ENCODE peak calls at places on chromosomes 12 and 14, in seven cellular contexts. A is tibial nerve, T is A549, U is GM12878, H is transverse colon, C is upper lobe of left lung, I is sigmoid colon. B is an unnamed sample.

GRCh38 chr14:21675566-21675965 is 1.9 kb upstream of the OR4E1 start:
- DNase-seq in A (no peak), T (no peak), U (no peak), H (no peak), C (no peak), I (no peak), B (no peak)

GRCh38 chr12:3061858-3062215 is 15.3 kb upstream of the TSPAN9 start:
- DNase-seq in A (no peak), T (no peak), U (no peak), H (no peak), C (no peak), I (no peak), B (no peak)

GRCh38 chr14:70822706-70823185 is 13.4 kb upstream of the MAP3K9 start:
- DNase-seq in A (no peak), T (peak; percentile 33), U (no peak), H (peak; percentile 48), C (peak; percentile 87), I (no peak), B (peak; percentile 24)

GRCh38 chr12:127306604-127307215 is 960.3 kb upstream of the TMEM132C start:
- DNase-seq in A (no peak), T (no peak), U (no peak), H (no peak), C (no peak), I (no peak), B (no peak)

GRCh38 chr14:20760950-20761349 is 7.3 kb upstream of the EDDM3B start:
- DNase-seq in A (no peak), T (no peak), U (no peak), H (no peak), C (no peak), I (no peak), B (no peak)

GRCh38 chr12:90829044-90829443 is 125.9 kb downstream of the CCER1 start:
- DNase-seq in A (no peak), T (no peak), U (no peak), H (no peak), C (no peak), I (no peak), B (no peak)

GRCh38 chr14:60317609-60318008 is 68.6 kb downstream of the PPM1A start:
- DNase-seq in A (no peak), T (no peak), U (no peak), H (no peak), C (no peak), I (no peak), B (no peak)

GRCh38 chr12:103114296-103115055 is 157.0 kb downstream of the ASCL1 start:
- DNase-seq in A (no peak), T (no peak), U (peak; percentile 95), H (no peak), C (no peak), I (no peak), B (no peak)

GRCh38 chr14:54342806-54343205 is 54.0 kb upstream of the CDKN3 start:
- DNase-seq in A (no peak), T (no peak), U (no peak), H (no peak), C (no peak), I (no peak), B (no peak)

GRCh38 chr12:93825501-93825888 is 148.3 kb downstream of the CRADD start:
- DNase-seq in A (no peak), T (no peak), U (no peak), H (no peak), C (no peak), I (no peak), B (no peak)

GRCh38 chr12:1859643-1860042 is 39.3 kb downstream of the LRTM2 start:
- DNase-seq in A (no peak), T (peak; percentile 16), U (no peak), H (no peak), C (no peak), I (no peak), B (no peak)

GRCh38 chr14:25120261-25120660 is 70.3 kb upstream of the STXBP6 start:
- DNase-seq in A (no peak), T (no peak), U (no peak), H (no peak), C (no peak), I (no peak), B (no peak)

GRCh38 chr12:54199034-54199433 is 10.2 kb upstream of the SMUG1 start:
- DNase-seq in A (no peak), T (no peak), U (no peak), H (no peak), C (no peak), I (no peak), B (no peak)

GRCh38 chr12:54197037-54197909 is 8.5 kb upstream of the SMUG1 start:
- DNase-seq in A (no peak), T (no peak), U (no peak), H (no peak), C (no peak), I (no peak), B (no peak)

GRCh38 chr12:54204316-54204715 is 15.5 kb upstream of the SMUG1 start:
- DNase-seq in A (no peak), T (no peak), U (no peak), H (no peak), C (no peak), I (no peak), B (no peak)

GRCh38 chr12:54200412-54200811 is 11.6 kb upstream of the SMUG1 start:
- DNase-seq in A (no peak), T (no peak), U (no peak), H (no peak), C (no peak), I (no peak), B (no peak)

GRCh38 chr12:54201001-54201794 is 12.4 kb upstream of the SMUG1 start:
- DNase-seq in A (peak; percentile 42), T (peak; percentile 82), U (no peak), H (peak; percentile 68), C (no peak), I (peak; percentile 77), B (peak; percentile 68)
- TF ChIP-seq EP300 in A (no peak), T (no peak), U (no peak), H (no peak), C (no peak), I (no peak), B (no peak)

GRCh38 chr12:100573168-100573498 is 351 bp upstream of the GAS2L3 start:
- DNase-seq in A (no peak), T (no peak), U (no peak), H (no peak), C (no peak), I (no peak), B (no peak)

GRCh38 chr12:100578923-100579322 is 5.4 kb downstream of the GAS2L3 start:
- DNase-seq in A (no peak), T (no peak), U (no peak), H (no peak), C (no peak), I (no peak), B (no peak)

GRCh38 chr12:100574262-100575074 is 984 bp downstream of the GAS2L3 start:
- DNase-seq in A (no peak), T (peak; percentile 10), U (no peak), H (no peak), C (no peak), I (no peak), B (no peak)

GRCh38 chr12:100573499-100574261 is at the start of gene GAS2L3:
- DNase-seq in A (peak; percentile 89), T (peak; percentile 86), U (no peak), H (peak; percentile 91), C (peak; percentile 98), I (peak; percentile 92), B (peak; percentile 87)

DNA sequence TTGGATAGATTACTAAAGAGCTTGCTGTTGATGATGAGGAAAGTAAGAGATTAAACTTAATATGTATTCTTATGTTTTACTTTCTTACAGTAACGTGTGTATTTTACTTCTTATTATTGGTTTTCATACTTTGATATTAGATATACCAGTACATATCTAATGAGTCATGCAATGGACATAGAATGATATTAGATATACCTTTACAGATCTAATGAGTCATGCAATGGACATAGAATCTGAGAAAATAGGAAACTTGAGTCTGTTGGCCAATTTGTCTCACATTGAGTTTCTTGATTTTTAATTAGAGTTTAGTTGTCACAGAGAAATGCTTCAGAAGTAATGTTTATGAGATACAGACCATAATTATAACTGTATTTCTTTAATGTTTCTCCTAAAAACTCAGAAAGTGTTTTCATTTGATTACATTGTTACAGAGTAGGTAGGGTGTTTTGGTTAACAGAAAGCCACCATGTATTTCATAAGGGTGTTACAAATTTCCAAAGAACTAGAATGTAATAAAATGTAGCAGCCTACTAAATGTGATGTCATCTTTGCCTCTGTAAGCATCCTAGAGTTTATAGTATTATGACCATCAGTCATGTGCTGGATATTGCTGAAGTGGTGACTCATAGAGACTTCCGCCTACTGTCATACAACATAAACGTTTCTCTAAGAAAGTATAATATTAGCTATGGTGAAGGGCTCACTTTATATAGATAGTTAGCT is 3.0 kb downstream of the GAS2L3 start:
- DNase-seq in A (no peak), T (peak; percentile 50), U (no peak), H (no peak), C (no peak), I (no peak), B (no peak)
- TF ChIP-seq CTCF in A (no peak), T (no peak), U (no peak), H (no peak), C (no peak), I (no peak), B (no peak)

GRCh38 chr12:87660987-87661769 is 368.0 kb downstream of the C12orf50 start:
- DNase-seq in A (no peak), T (no peak), U (no peak), H (no peak), C (no peak), I (no peak), B (no peak)

GRCh38 chr12:87656311-87656710 is 372.9 kb downstream of the C12orf50 start:
- DNase-seq in A (no peak), T (no peak), U (no peak), H (no peak), C (no peak), I (no peak), B (no peak)

GRCh38 chr12:87667378-87667777 is 361.8 kb downstream of the C12orf50 start:
- DNase-seq in A (no peak), T (peak; percentile 55), U (no peak), H (no peak), C (no peak), I (no peak), B (no peak)

GRCh38 chr12:87661770-87662402 is 367.3 kb downstream of the C12orf50 start:
- DNase-seq in A (no peak), T (peak; percentile 22), U (no peak), H (no peak), C (no peak), I (no peak), B (no peak)
- H3K4me3 ChIP-seq in A (no peak overlapping the region), T (peak overlapping the region; percentile 42), U (no peak overlapping the region), H (peak overlapping the region; percentile 40), C (peak overlapping the region; percentile 30), I (peak overlapping the region; percentile 21), B (peak overlapping the region; percentile 29)

GRCh38 chr12:6534914-6535696 is 788 bp downstream of the GAPDH start:
- DNase-seq in A (peak; percentile 50), T (peak; percentile 71), U (no peak), H (peak; percentile 82), C (peak; percentile 93), I (peak; percentile 92), B (peak; percentile 64)
- TF ChIP-seq EP300 in A (peak; percentile 76), T (no peak), U (no peak), H (no peak), C (peak; percentile 55), I (no peak), B (no peak)

B was measured in ovary.